ENCODE peak calls at places on chromosomes 3 and 15, in four cellular contexts. N, W, D and S are unnamed samples.

GRCh38 chr3:48472923-48473616 is 26.5 kb downstream of the ATRIP start:
- DNase-seq in W (peak), N (peak), D (peak), S (peak)

GRCh38 chr3:187789872-187790271 is 44.6 kb upstream of the BCL6 start:
- DNase-seq in N (no peak), W (no peak), D (no peak), S (no peak)

GRCh38 chr3:49461443-49462171 is 8.5 kb upstream of the DAG1 start:
- DNase-seq in N (no peak), D (no peak), W (peak), S (no peak)

GRCh38 chr15:60572462-60573214 is 93.7 kb upstream of the ICE2 start:
- DNase-seq in N (no peak), W (no peak), D (no peak), S (no peak)

GRCh38 chr15:90930861-90931629 is 1.3 kb downstream of the HDDC3 start:
- DNase-seq in W (no peak), D (no peak), N (no peak), S (no peak)

GRCh38 chr3:151933224-151933858 is 59.9 kb downstream of the SUCNR1 start:
- DNase-seq in W (no peak), D (no peak), N (no peak), S (no peak)

GRCh38 chr15:43872416-43873020 is 45.7 kb downstream of the WDR76 start:
- DNase-seq in D (peak), W (peak), N (peak), S (peak)

GRCh38 chr3:123733805-123734526 is 149.1 kb upstream of the HACD2 start:
- DNase-seq in N (no peak), D (peak), W (no peak), S (no peak)

GRCh38 chr15:68372291-68372811 is 59.6 kb downstream of the ITGA11 start:
- DNase-seq in D (peak), N (peak), W (peak), S (peak)

GRCh38 chr3:177357352-177358084 is 160.2 kb upstream of the TBL1XR1 start:
- DNase-seq in N (peak), D (peak), W (peak), S (peak)

GRCh38 chr15:55552926-55553325 is 35.2 kb downstream of the PYGO1 start:
- DNase-seq in N (no peak), W (no peak), D (peak), S (no peak)

GRCh38 chr3:160401301-160402095 is 2.0 kb downstream of the SMC4 start:
- DNase-seq in W (no peak), D (peak), N (peak), S (no peak)

GRCh38 chr3:32593903-32594525 is 23.4 kb upstream of the DYNC1LI1 start:
- DNase-seq in D (no peak), W (no peak), N (no peak), S (no peak)

GRCh38 chr15:81196576-81197254 is at the start of gene IL16:
- DNase-seq in D (no peak), N (no peak), W (no peak), S (no peak)

GRCh38 chr3:98699132-98699531 is 64.0 kb upstream of the ST3GAL6 start:
- DNase-seq in W (no peak), N (no peak), D (no peak), S (no peak)

GRCh38 chr15:61426466-61426865 is 197.4 kb upstream of the RORA start:
- DNase-seq in D (no peak), N (no peak), W (no peak), S (no peak)

GRCh38 chr3:124764746-124765145 is 34.5 kb downstream of the UMPS start:
- DNase-seq in D (no peak), N (no peak), W (no peak), S (no peak)

GRCh38 chr3:171416666-171417065 is 43.5 kb downstream of the TNIK start:
- DNase-seq in N (no peak), W (no peak), D (no peak), S (no peak)

GRCh38 chr3:171417137-171417536 is 43.1 kb downstream of the TNIK start:
- DNase-seq in N (no peak), D (no peak), W (no peak), S (no peak)

GRCh38 chr3:171417813-171418212 is 42.4 kb downstream of the TNIK start:
- DNase-seq in N (no peak), D (peak), W (no peak), S (no peak)

GRCh38 chr3:171419457-171419856 is 40.7 kb downstream of the TNIK start:
- DNase-seq in N (no peak), W (no peak), D (no peak), S (no peak)

GRCh38 chr3:171420667-171421066 is 39.5 kb downstream of the TNIK start:
- DNase-seq in N (no peak), W (no peak), D (no peak), S (no peak)
- TF ChIP-seq FOSL1 in N (no peak), W (no peak), D (no peak), S (no peak)

DNA sequence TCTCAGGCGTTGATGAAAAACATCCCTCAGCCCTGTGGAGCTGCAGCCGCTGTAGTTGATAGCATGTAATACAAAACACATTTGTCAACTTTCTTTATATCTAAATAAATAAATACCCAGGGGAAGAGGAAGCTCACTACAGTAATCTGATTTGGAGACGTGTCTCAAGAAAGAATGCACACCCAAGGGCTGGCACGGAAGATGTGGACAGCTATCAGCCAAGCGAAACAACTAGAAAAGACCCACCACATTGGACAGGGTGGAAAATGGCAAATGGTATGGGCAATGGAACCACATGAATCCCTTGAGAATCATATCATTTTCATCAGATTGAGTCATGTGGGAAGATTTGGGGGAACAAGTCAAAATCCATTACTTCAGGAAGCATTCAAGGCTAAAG is 43.1 kb upstream of the ALDH1A3 start:
- DNase-seq in D (no peak), W (no peak), N (no peak), S (no peak)
- TF ChIP-seq FOSL1 in D (no peak), W (no peak), N (no peak), S (no peak)

GRCh38 chr3:186208328-186208989 is 99.6 kb upstream of the ETV5 start:
- DNase-seq in N (no peak), D (no peak), W (no peak), S (no peak)

GRCh38 chr3:186212611-186213010 is 103.7 kb upstream of the ETV5 start:
- DNase-seq in D (no peak), W (no peak), N (no peak), S (no peak)

GRCh38 chr3:186209810-186210752 is 101.2 kb upstream of the ETV5 start:
- DNase-seq in D (peak), W (peak), N (peak), S (no peak)

GRCh38 chr3:186211101-186211500 is 102.2 kb upstream of the ETV5 start:
- DNase-seq in D (no peak), W (no peak), N (no peak), S (no peak)

GRCh38 chr3:186207515-186207914 is 98.6 kb upstream of the ETV5 start:
- DNase-seq in N (no peak), D (no peak), W (no peak), S (no peak)
- TF ChIP-seq FOSL1 in N (no peak), D (no peak), W (no peak), S (no peak)

GRCh38 chr3:193016437-193016887 is 98.8 kb upstream of the MB21D2 start:
- DNase-seq in W (peak), D (no peak), N (no peak), S (no peak)
- TF ChIP-seq FOSL1 in W (no peak), D (no peak), N (no peak), S (no peak)

GRCh38 chr15:63276342-63277043 is 912 bp upstream of the APH1B start:
- DNase-seq in D (no peak), N (no peak), W (no peak), S (no peak)
- TF ChIP-seq FOSL1 in D (no peak), N (no peak), W (no peak), S (no peak)

DNA sequence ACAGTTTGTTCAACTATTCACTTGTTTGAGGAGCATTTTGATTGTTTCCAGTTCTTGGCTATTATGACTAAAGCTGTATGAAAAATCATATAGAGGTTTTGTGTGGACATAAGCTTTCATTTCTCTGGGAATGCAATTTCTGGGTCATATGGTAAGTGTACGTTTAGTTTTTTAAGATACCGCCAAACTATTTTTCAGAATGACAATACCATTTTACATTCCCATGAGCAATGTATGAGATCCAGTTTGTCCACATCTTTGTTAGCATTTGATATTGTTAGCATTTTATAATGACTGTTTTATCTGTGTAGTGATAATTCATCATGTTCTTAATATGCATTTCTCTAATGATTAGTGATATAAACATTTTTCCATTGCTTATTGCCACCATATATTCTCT is 258.7 kb upstream of the CTNNB1 start:
- DNase-seq in W (no peak), D (no peak), N (no peak), S (no peak)
- TF ChIP-seq FOSL1 in W (no peak), D (no peak), N (no peak), S (no peak)

GRCh38 chr3:154791611-154792010 is 288.5 kb upstream of the MME start:
- DNase-seq in N (no peak), W (no peak), D (no peak), S (no peak)

GRCh38 chr3:154795582-154795981 is 284.5 kb upstream of the MME start:
- DNase-seq in N (no peak), W (no peak), D (no peak), S (no peak)

GRCh38 chr3:154795046-154795445 is 285.1 kb upstream of the MME start:
- DNase-seq in W (no peak), D (no peak), N (no peak), S (no peak)

GRCh38 chr3:154792828-154793227 is 287.3 kb upstream of the MME start:
- DNase-seq in W (no peak), D (no peak), N (no peak), S (no peak)

GRCh38 chr3:154794383-154794782 is 285.7 kb upstream of the MME start:
- DNase-seq in W (no peak), N (no peak), D (no peak), S (no peak)
- TF ChIP-seq FOSL1 in W (no peak), N (no peak), D (no peak), S (no peak)

GRCh38 chr15:74257105-74257504 is 21.0 kb downstream of the CCDC33 start:
- DNase-seq in W (no peak), D (no peak), N (no peak), S (no peak)

GRCh38 chr15:74252291-74253080 is 16.4 kb downstream of the CCDC33 start:
- DNase-seq in N (no peak), W (no peak), D (no peak), S (no peak)

GRCh38 chr15:74251187-74251811 is 15.2 kb downstream of the CCDC33 start:
- DNase-seq in D (no peak), N (no peak), W (no peak), S (no peak)

GRCh38 chr15:74257623-74258022 is 21.5 kb downstream of the CCDC33 start:
- DNase-seq in N (no peak), W (no peak), D (no peak), S (no peak)

GRCh38 chr15:74253276-74253921 is 17.3 kb downstream of the CCDC33 start:
- DNase-seq in D (no peak), N (no peak), W (no peak), S (no peak)
- TF ChIP-seq FOSL1 in D (no peak), N (no peak), W (no peak), S (no peak)